ENCODE peak calls at places on chromosome 15, in seven cellular contexts. P is right cardiac atrium; H is head of caudate nucleus; Q is mucosa of descending colon; R is COR-L47; D is HTR-8/SVneo; V is naive thymus-derived CD4-positive, alpha-beta T cell. Y is an unnamed sample.

GRCh38 chr15:78873796-78874761 is 1.4 kb downstream of the MORF4L1 start:
- DNase-seq in P (no peak), H (no peak), Q (peak; percentile 38), R (no peak), D (no peak), V (no peak), Y (no peak)

GRCh38 chr15:67105065-67105951 is 39.9 kb downstream of the SMAD3 start:
- DNase-seq in P (peak; percentile 61), H (no peak), Q (no peak), R (no peak), D (peak; percentile 84), V (no peak), Y (peak; percentile 92)

GRCh38 chr15:56244811-56245576 is 1.3 kb upstream of the RFX7 start:
- DNase-seq in P (peak; percentile 21), H (no peak), Q (peak; percentile 56), R (no peak), D (no peak), V (no peak), Y (peak; percentile 22)

GRCh38 chr15:68558318-68559305 is 20.2 kb upstream of the CORO2B start:
- DNase-seq in P (peak; percentile 31), H (no peak), Q (no peak), R (no peak), D (no peak), V (no peak), Y (no peak)

GRCh38 chr15:70094690-70095311 is 2.9 kb downstream of the TLE3 start:
- DNase-seq in P (no peak), H (no peak), Q (no peak), R (no peak), D (no peak), V (no peak), Y (no peak)

GRCh38 chr15:58513008-58513407 is 81.2 kb downstream of the LIPC start:
- DNase-seq in P (no peak), H (no peak), Q (no peak), R (no peak), D (no peak), V (no peak), Y (no peak)

GRCh38 chr15:42691770-42692169 is 45.2 kb downstream of the CDAN1 start:
- DNase-seq in P (no peak), H (no peak), Q (no peak), R (no peak), D (no peak), V (no peak), Y (no peak)

GRCh38 chr15:66879511-66879910 is 177.5 kb downstream of the SMAD6 start:
- DNase-seq in P (no peak), H (no peak), Q (no peak), R (no peak), D (no peak), V (no peak), Y (no peak)

GRCh38 chr15:57251308-57251707 is 125.0 kb upstream of the CGNL1 start:
- DNase-seq in P (no peak), H (no peak), Q (no peak), R (no peak), D (no peak), V (no peak), Y (no peak)

GRCh38 chr15:64951777-64952418 is 37.8 kb downstream of the SPG21 start:
- DNase-seq in P (no peak), H (no peak), Q (no peak), R (no peak), D (no peak), V (no peak), Y (no peak)

GRCh38 chr15:46786886-46787285 is 930.4 kb upstream of the SEMA6D start:
- DNase-seq in P (no peak), H (no peak), Q (no peak), R (peak; percentile 60), D (no peak), V (no peak), Y (no peak)

GRCh38 chr15:63198315-63198714 is 8.9 kb downstream of the RAB8B start:
- DNase-seq in P (no peak), H (no peak), Q (no peak), R (no peak), D (no peak), V (no peak), Y (no peak)

GRCh38 chr15:40803688-40804087 is 3.2 kb upstream of the ZFYVE19 start:
- DNase-seq in P (no peak), H (no peak), Q (no peak), R (no peak), D (no peak), V (no peak), Y (no peak)

GRCh38 chr15:80480171-80480811 is 76.1 kb downstream of the ARNT2 start:
- DNase-seq in P (no peak), H (no peak), Q (no peak), R (no peak), D (no peak), V (no peak), Y (peak; percentile 35)

GRCh38 chr15:70508561-70509281 is 254.6 kb downstream of the UACA start:
- DNase-seq in P (no peak), H (no peak), Q (no peak), R (no peak), D (peak; percentile 96), V (no peak), Y (peak; percentile 85)

GRCh38 chr15:89648106-89649012 is 6.9 kb downstream of the KIF7 start:
- DNase-seq in P (no peak), H (no peak), Q (no peak), R (no peak), D (no peak), V (no peak), Y (no peak)

GRCh38 chr15:55789066-55789660 is 46.2 kb upstream of the PRTG start:
- DNase-seq in P (peak; percentile 28), H (no peak), Q (peak; percentile 56), R (no peak), D (no peak), V (no peak), Y (no peak)

GRCh38 chr15:73051402-73051810 is 857 bp upstream of the NEO1 start:
- DNase-seq in P (peak; percentile 58), H (peak; percentile 75), Q (peak; percentile 81), R (no peak), D (peak; percentile 35), V (no peak), Y (no peak)

GRCh38 chr15:57138260-57138895 is 219.9 kb downstream of the TCF12 start:
- DNase-seq in P (no peak), H (no peak), Q (peak; percentile 61), R (no peak), D (peak; percentile 52), V (no peak), Y (peak; percentile 64)

GRCh38 chr15:70362911-70363310 is 265.2 kb upstream of the TLE3 start:
- DNase-seq in P (no peak), H (no peak), Q (peak; percentile 35), R (peak; percentile 38), D (peak; percentile 71), V (no peak), Y (peak; percentile 45)

GRCh38 chr15:69253156-69253555 is 45.6 kb upstream of the PAQR5 start:
- DNase-seq in P (peak; percentile 46), H (peak; percentile 38), Q (no peak), R (peak; percentile 14), D (peak; percentile 60), V (no peak), Y (peak; percentile 72)

GRCh38 chr15:78906310-78906608 is 33.6 kb downstream of the MORF4L1 start:
- DNase-seq in P (peak; percentile 55), H (no peak), Q (no peak), R (no peak), D (no peak), V (no peak), Y (peak; percentile 84)

GRCh38 chr15:74040115-74040850 is 42.1 kb downstream of the GOLGA6A start:
- DNase-seq in P (peak; percentile 78), H (no peak), Q (peak; percentile 45), R (no peak), D (peak; percentile 41), V (no peak), Y (peak; percentile 97)

GRCh38 chr15:88664151-88664778 is 25.4 kb downstream of the ISG20 start:
- DNase-seq in P (no peak), H (no peak), Q (peak; percentile 48), R (no peak), D (no peak), V (no peak), Y (no peak)

GRCh38 chr15:86588413-86588812 is 508.7 kb downstream of the AGBL1 start:
- DNase-seq in P (no peak), H (no peak), Q (no peak), R (no peak), D (no peak), V (no peak), Y (no peak)

GRCh38 chr15:31481157-31481556 is 154.5 kb downstream of the KLF13 start:
- DNase-seq in P (no peak), H (no peak), Q (no peak), R (no peak), D (no peak), V (no peak), Y (no peak)

GRCh38 chr15:91100561-91101355 is 701 bp downstream of the SV2B start:
- DNase-seq in P (no peak), H (no peak), Q (no peak), R (peak; percentile 15), D (no peak), V (no peak), Y (no peak)

GRCh38 chr15:83283813-83284562 is 476 bp downstream of the BNC1 start:
- DNase-seq in P (peak; percentile 14), H (no peak), Q (no peak), R (no peak), D (no peak), V (no peak), Y (no peak)

GRCh38 chr15:88610756-88611231 is 10.3 kb upstream of the AEN start:
- DNase-seq in P (no peak), H (no peak), Q (no peak), R (peak; percentile 76), D (no peak), V (no peak), Y (no peak)

GRCh38 chr15:29337156-29337959 is 67.7 kb upstream of the NSMCE3 start:
- DNase-seq in P (no peak), H (no peak), Q (no peak), R (no peak), D (no peak), V (no peak), Y (peak; percentile 27)

GRCh38 chr15:44593042-44593736 is 56.2 kb downstream of the EIF3J start:
- DNase-seq in P (no peak), H (no peak), Q (no peak), R (no peak), D (peak; percentile 28), V (no peak), Y (no peak)

GRCh38 chr15:68417897-68418296 is 14.1 kb downstream of the ITGA11 start:
- DNase-seq in P (no peak), H (no peak), Q (no peak), R (no peak), D (no peak), V (no peak), Y (no peak)

GRCh38 chr15:51060058-51060598 is 34.6 kb downstream of the TNFAIP8L3 start:
- DNase-seq in P (no peak), H (no peak), Q (no peak), R (no peak), D (no peak), V (no peak), Y (no peak)

GRCh38 chr15:54347082-54347827 is 369.0 kb downstream of the UNC13C start:
- DNase-seq in P (no peak), H (no peak), Q (no peak), R (no peak), D (no peak), V (no peak), Y (no peak)

GRCh38 chr15:50137330-50137761 is 18.3 kb upstream of the ATP8B4 start:
- DNase-seq in P (no peak), H (no peak), Q (no peak), R (no peak), D (peak; percentile 59), V (no peak), Y (peak; percentile 91)

GRCh38 chr15:48355377-48355776 is 24.1 kb downstream of the DUT start:
- DNase-seq in P (peak; percentile 15), H (no peak), Q (no peak), R (no peak), D (no peak), V (no peak), Y (no peak)

GRCh38 chr15:66657062-66658020 is 44.7 kb upstream of the SMAD6 start:
- DNase-seq in P (no peak), H (no peak), Q (no peak), R (no peak), D (peak; percentile 56), V (no peak), Y (peak; percentile 46)

GRCh38 chr15:101372149-101372577 is 77.1 kb upstream of the SNRPA1 start:
- DNase-seq in P (no peak), H (no peak), Q (peak; percentile 22), R (no peak), D (no peak), V (no peak), Y (peak; percentile 18)